ENCODE peak calls at places on chromosomes 7 and 10, in seven cellular contexts. C, T, G, W, F, Z and U are unnamed samples.

GRCh38 chr10:94042001-94042813 is 48.5 kb downstream of the PLCE1 start:
- DNase-seq in C (no peak), G (peak; percentile 38), T (peak; percentile 65), F (no peak), W (no peak), Z (no peak), U (no peak)

GRCh38 chr10:55630491-55631056 is 730.5 kb downstream of the ZWINT start:
- DNase-seq in G (no peak), Z (no peak), C (no peak), T (no peak), F (no peak), W (no peak), U (no peak)

GRCh38 chr10:3324572-3324971 is 152.0 kb upstream of the PITRM1 start:
- DNase-seq in T (no peak), F (no peak), W (no peak), Z (no peak), G (no peak), C (no peak), U (no peak)

GRCh38 chr7:148211641-148212040 is 378.9 kb upstream of the C7orf33 start:
- DNase-seq in G (no peak), W (no peak), F (no peak), Z (no peak), T (no peak), C (no peak), U (no peak)

GRCh38 chr10:86681047-86681446 is 12.7 kb downstream of the LDB3 start:
- DNase-seq in F (no peak), C (no peak), T (no peak), W (no peak), Z (no peak), G (no peak), U (no peak)

GRCh38 chr10:33805831-33806230 is 471.4 kb upstream of the NRP1 start:
- DNase-seq in T (no peak), Z (no peak), W (no peak), C (no peak), G (no peak), F (no peak), U (no peak)

GRCh38 chr7:44145969-44146897 is 5.1 kb upstream of the MYL7 start:
- DNase-seq in W (no peak), G (peak; percentile 85), T (peak; percentile 22), Z (peak; percentile 90), F (peak; percentile 48), C (peak; percentile 67), U (peak; percentile 44)

GRCh38 chr10:96501985-96502384 is 11.7 kb downstream of the TLL2 start:
- DNase-seq in C (no peak), W (peak; percentile 91), F (no peak), G (no peak), Z (no peak), T (no peak), U (no peak)

GRCh38 chr7:87212478-87212877 is 7.1 kb downstream of the TMEM243 start:
- DNase-seq in G (no peak), W (no peak), T (no peak), F (no peak), C (no peak), Z (no peak), U (no peak)

GRCh38 chr10:29210469-29210868 is 78.4 kb upstream of the LYZL1 start:
- DNase-seq in F (no peak), G (no peak), W (no peak), Z (no peak), T (no peak), C (no peak), U (no peak)

GRCh38 chr10:2980791-2981360 is 86.5 kb upstream of the PFKP start:
- DNase-seq in W (no peak), G (no peak), F (no peak), C (no peak), T (peak; percentile 56), Z (no peak), U (no peak)

GRCh38 chr10:69807696-69808095 is 6.0 kb downstream of the COL13A1 start:
- DNase-seq in Z (no peak), G (no peak), T (peak; percentile 50), C (no peak), F (no peak), W (no peak), U (no peak)

GRCh38 chr7:100685631-100686145 is 8.4 kb downstream of the GIGYF1 start:
- DNase-seq in Z (no peak), W (no peak), F (no peak), G (no peak), T (no peak), C (no peak), U (no peak)

GRCh38 chr7:100685049-100685605 is 8.9 kb downstream of the GIGYF1 start:
- DNase-seq in T (no peak), W (no peak), F (no peak), G (no peak), Z (no peak), C (no peak), U (no peak)

GRCh38 chr7:100682991-100683658 is 9.6 kb downstream of the GNB2 start:
- DNase-seq in Z (no peak), F (no peak), C (no peak), G (no peak), T (no peak), W (no peak), U (no peak)

GRCh38 chr7:100683659-100684533 is 10.2 kb downstream of the GIGYF1 start:
- DNase-seq in Z (no peak), T (no peak), F (no peak), G (no peak), C (no peak), W (no peak), U (no peak)

DNA sequence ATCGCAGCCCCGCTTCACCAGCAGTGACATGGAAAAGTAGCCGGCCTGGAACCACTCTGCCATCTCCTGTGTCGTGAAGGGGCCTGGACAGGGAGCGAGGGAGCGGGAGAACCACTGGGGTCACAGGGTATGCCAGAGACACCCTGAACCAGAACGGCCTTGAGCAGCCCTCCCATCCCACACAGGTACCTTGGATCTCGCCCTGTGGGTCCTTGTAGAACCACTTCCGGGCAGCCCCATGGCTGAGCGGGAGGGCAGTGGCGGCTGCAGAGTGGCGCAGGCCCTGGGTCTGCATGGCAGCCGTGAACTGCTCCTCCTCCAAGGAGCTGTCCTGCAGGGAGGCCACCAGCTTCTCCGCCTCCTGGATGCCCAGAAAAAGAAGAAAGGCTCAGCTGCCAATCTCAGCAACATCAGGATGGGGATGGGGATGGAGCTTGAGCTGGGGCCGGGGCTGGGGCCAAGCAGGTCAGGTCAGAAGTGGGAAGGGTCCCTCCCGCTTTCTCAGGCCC is 9.5 kb downstream of the GIGYF1 start:
- DNase-seq in Z (no peak), T (no peak), F (no peak), W (no peak), C (no peak), G (no peak), U (no peak)
- H3K36me3 ChIP-seq in Z (peaks cover 4% of the 10 kb centered on the region), T (peaks cover 67% of the 10 kb centered on the region), F (peaks cover 76% of the 10 kb centered on the region), W (peaks cover 64% of the 10 kb centered on the region), C (peaks cover 68% of the 10 kb centered on the region), G (peaks cover 22% of the 10 kb centered on the region), U (peaks cover 53% of the 10 kb centered on the region)

GRCh38 chr7:138097064-138097741 is 20.9 kb downstream of the AKR1D1 start:
- DNase-seq in T (peak; percentile 59), C (no peak), Z (peak; percentile 45), F (no peak), G (peak; percentile 63), W (no peak), U (no peak)
- TF ChIP-seq CTCF in T (peak; percentile 71), C (no peak), Z (no peak), F (no peak), G (no peak), W (peak; percentile 2), U (peak; percentile 57)

GRCh38 chr7:130595986-130596385 is 72.6 kb downstream of the COPG2 start:
- DNase-seq in F (no peak), Z (no peak), C (no peak), W (no peak), G (peak; percentile 1), T (peak; percentile 38), U (no peak)
- H3K36me3 ChIP-seq in F (no peaks in the 10 kb centered on the region), Z (no peaks in the 10 kb centered on the region), C (no peaks in the 10 kb centered on the region), W (no peaks in the 10 kb centered on the region), G (no peaks in the 10 kb centered on the region), T (no peaks in the 10 kb centered on the region), U (no peaks in the 10 kb centered on the region)

DNA sequence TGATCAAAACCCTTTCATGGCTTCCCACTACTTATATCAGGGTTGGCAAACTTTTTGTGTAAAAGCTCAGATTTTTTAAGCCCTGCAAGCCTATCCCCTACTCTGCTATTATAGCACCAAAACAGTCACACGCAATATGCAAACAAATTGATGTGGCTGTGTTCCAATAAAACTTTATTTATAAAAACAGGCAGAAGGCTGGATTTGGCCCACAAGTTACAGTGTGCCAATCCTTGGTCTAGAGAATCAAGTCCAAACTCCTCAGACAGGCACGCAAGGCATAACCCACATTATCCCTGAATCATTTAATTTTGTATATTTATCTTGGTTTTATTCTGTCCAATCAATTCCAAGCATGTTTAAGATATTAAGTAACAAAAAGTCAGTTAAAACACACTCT is 71.9 kb downstream of the SGMS1 start:
- DNase-seq in T (no peak), F (no peak), W (peak; percentile 12), G (no peak), Z (no peak), C (no peak), U (no peak)
- TF ChIP-seq CTCF in T (no peak), F (no peak), W (no peak), G (no peak), Z (no peak), C (no peak), U (no peak)

DNA sequence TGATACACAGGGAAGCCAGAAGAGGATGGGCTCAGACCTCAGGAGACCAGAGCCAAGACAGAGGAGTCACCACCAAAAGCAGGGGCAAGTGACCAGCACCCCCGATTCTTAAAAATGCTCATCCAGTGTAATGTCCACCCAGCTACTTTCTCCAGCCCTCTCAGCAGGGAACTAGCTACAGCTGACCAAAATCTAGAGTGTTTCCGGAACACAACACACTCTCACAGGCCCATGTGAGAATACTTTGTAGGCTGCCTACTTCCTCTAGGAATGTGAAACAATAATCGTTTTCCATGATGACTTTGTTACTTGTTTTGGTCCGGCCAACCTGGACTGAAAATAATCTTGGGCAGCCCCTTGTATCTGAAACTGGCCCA is 14.5 kb downstream of the PSAP start:
- DNase-seq in T (peak; percentile 36), Z (no peak), F (no peak), W (no peak), G (no peak), C (no peak), U (no peak)
- H3K36me3 ChIP-seq in T (peaks cover 18% of the 10 kb centered on the region), Z (no peaks in the 10 kb centered on the region), F (peaks cover 10% of the 10 kb centered on the region), W (peaks cover 1% of the 10 kb centered on the region), G (no peaks in the 10 kb centered on the region), C (peaks cover 8% of the 10 kb centered on the region), U (peaks cover 5% of the 10 kb centered on the region)